ENCODE peak calls at places on chromosomes 1 and 21, in five cellular contexts. B is GM10248, S is foreskin fibroblast, K is brain microvascular endothelial cell, G is endothelial cell. M is an unnamed sample.

GRCh38 chr1:39609618-39610331 is 29.7 kb downstream of the HEYL start:
- DNase-seq in B (peak), S (peak), K (no peak), G (peak), M (no peak)

GRCh38 chr21:44706026-44706705 is 5.2 kb downstream of the TSPEAR start:
- DNase-seq in B (no peak), S (no peak), K (no peak), G (no peak), M (no peak)

GRCh38 chr1:150150511-150151021 is 850 bp downstream of the PLEKHO1 start:
- DNase-seq in B (no peak), S (no peak), K (no peak), G (peak), M (no peak)

GRCh38 chr1:207828485-207829158 is 76.8 kb downstream of the CD46 start:
- DNase-seq in B (peak), S (peak), K (peak), G (peak), M (peak)

GRCh38 chr1:177585492-177586220 is 384.2 kb downstream of the SEC16B start:
- DNase-seq in B (no peak), S (peak), K (no peak), G (no peak), M (no peak)

GRCh38 chr1:121558514-121558913 is 373.7 kb downstream of the SRGAP2C start:
- DNase-seq in B (no peak), S (peak), K (peak), G (no peak), M (peak)

GRCh38 chr1:89382479-89382878 is 18.6 kb downstream of the GBP6 start:
- DNase-seq in B (no peak), S (no peak), K (no peak), G (no peak), M (no peak)

GRCh38 chr1:234655328-234656069 is 45.5 kb upstream of the IRF2BP2 start:
- DNase-seq in B (no peak), S (no peak), K (no peak), G (no peak), M (no peak)

GRCh38 chr1:106746448-106747085 is 309.9 kb upstream of the PRMT6 start:
- DNase-seq in B (no peak), S (no peak), K (no peak), G (no peak), M (no peak)

GRCh38 chr1:11796036-11796828 is 9.5 kb downstream of the MTHFR start:
- DNase-seq in B (no peak), S (peak), K (peak), G (no peak), M (no peak)

GRCh38 chr21:31354604-31355443 is 10.8 kb upstream of the TIAM1 start:
- DNase-seq in B (no peak), S (peak), K (peak), G (no peak), M (no peak)

GRCh38 chr1:237788069-237788468 is 102.7 kb downstream of the ZP4 start:
- DNase-seq in B (no peak), S (no peak), K (no peak), G (no peak), M (no peak)

GRCh38 chr1:199956005-199956404 is 71.5 kb upstream of the NR5A2 start:
- DNase-seq in B (no peak), S (no peak), K (no peak), G (no peak), M (no peak)

GRCh38 chr1:154556422-154556821 is 2.0 kb downstream of the UBE2Q1 start:
- DNase-seq in B (no peak), S (no peak), K (no peak), G (no peak), M (no peak)

GRCh38 chr1:227793948-227794812 is 21.3 kb upstream of the PRSS38 start:
- DNase-seq in B (peak), S (peak), K (peak), G (no peak), M (peak)

GRCh38 chr1:236471653-236472052 is 52.1 kb upstream of the LGALS8 start:
- DNase-seq in B (no peak), S (no peak), K (no peak), G (no peak), M (no peak)

GRCh38 chr1:81305997-81306452 is 494.7 kb upstream of the ADGRL2 start:
- DNase-seq in B (no peak), S (peak), K (peak), G (no peak), M (peak)

GRCh38 chr1:198185101-198185500 is 28.3 kb downstream of the NEK7 start:
- DNase-seq in B (no peak), S (no peak), K (no peak), G (no peak), M (no peak)

GRCh38 chr1:58231204-58231603 is 315.3 kb downstream of the OMA1 start:
- DNase-seq in B (no peak), S (no peak), K (no peak), G (no peak), M (no peak)

GRCh38 chr1:109499661-109500536 is 6.0 kb downstream of the CYB561D1 start:
- DNase-seq in B (peak), S (peak), K (peak), G (peak), M (no peak)

GRCh38 chr1:174964261-174964984 is 35.3 kb upstream of the CACYBP start:
- DNase-seq in B (no peak), S (no peak), K (no peak), G (no peak), M (no peak)

GRCh38 chr1:154791292-154792278 is 78.5 kb downstream of the KCNN3 start:
- DNase-seq in B (peak), S (peak), K (peak), G (no peak), M (no peak)

GRCh38 chr1:183676515-183677189 is 23.5 kb upstream of the APOBEC4 start:
- DNase-seq in B (no peak), S (peak), K (peak), G (no peak), M (no peak)

GRCh38 chr21:39633043-39633442 is 20.3 kb downstream of the B3GALT5 start:
- DNase-seq in B (no peak), S (peak), K (peak), G (no peak), M (no peak)

GRCh38 chr1:186753241-186753640 is 73.0 kb upstream of the PTGS2 start:
- DNase-seq in B (no peak), S (no peak), K (no peak), G (no peak), M (no peak)

GRCh38 chr1:165424454-165425283 is 20.3 kb downstream of the RXRG start:
- DNase-seq in B (no peak), S (no peak), K (no peak), G (no peak), M (no peak)

GRCh38 chr1:197210426-197210825 is 57.6 kb upstream of the CRB1 start:
- DNase-seq in B (no peak), S (no peak), K (no peak), G (no peak), M (no peak)

GRCh38 chr21:35616090-35616489 is 444.2 kb downstream of the SETD4 start:
- DNase-seq in B (no peak), S (peak), K (peak), G (no peak), M (peak)

GRCh38 chr1:235876292-235876914 is 9.7 kb upstream of the LYST start:
- DNase-seq in B (no peak), S (no peak), K (no peak), G (no peak), M (no peak)

GRCh38 chr1:208239518-208240381 is 4.4 kb downstream of the PLXNA2 start:
- DNase-seq in B (no peak), S (no peak), K (no peak), G (no peak), M (no peak)

GRCh38 chr1:244044423-244044822 is 6.7 kb upstream of the ZBTB18 start:
- DNase-seq in B (no peak), S (no peak), K (no peak), G (no peak), M (no peak)

GRCh38 chr1:1918901-1919303 is at the start of gene TMEM52:
- DNase-seq in B (no peak), S (no peak), K (no peak), G (no peak), M (no peak)
- TF ChIP-seq CTCF in B (no peak), S (no peak), K (no peak), G (no peak), M (no peak)

DNA sequence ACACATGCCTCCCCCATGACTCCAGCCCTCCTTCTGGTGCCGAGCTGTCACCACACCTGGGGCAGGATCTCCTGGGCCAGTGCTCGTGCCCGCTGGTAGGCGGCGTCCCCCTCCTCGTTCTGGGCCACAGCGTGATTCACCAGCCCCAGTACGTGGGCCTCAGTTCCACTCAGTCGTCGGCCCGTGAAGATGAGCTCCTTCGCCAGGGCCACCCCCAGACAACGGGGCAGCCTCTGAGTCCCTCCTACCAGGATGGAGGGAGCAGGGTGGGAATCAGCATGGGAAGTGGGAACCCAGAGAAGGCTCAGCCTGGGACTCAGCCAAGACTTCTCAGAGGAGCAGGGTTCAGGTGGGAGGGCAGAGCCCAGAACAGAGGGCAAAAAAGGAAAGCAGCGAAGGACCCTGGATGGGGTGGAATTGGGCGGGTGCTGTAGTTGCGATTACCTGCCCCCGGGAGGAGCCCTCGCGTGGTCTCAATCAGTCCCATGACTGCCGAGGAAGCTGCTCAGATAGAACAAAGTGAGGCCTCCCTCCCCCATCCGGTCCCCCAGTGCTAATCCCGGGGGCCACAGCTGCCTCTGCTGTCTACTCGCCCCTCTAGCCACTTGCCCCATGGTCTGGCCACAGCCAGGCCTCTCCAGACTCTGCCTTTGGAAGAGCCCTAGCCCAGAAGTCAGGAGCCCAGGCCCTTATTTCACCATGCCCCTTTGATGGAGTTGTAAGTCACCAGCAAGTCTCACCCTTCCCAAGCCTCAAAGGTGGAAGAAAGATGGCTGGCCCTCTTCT is 16.8 kb downstream of the ECHDC2 start:
- DNase-seq in B (peak), S (no peak), K (peak), G (peak), M (no peak)
- TF ChIP-seq CTCF in B (peak), S (peak), K (peak), G (peak), M (peak)

GRCh38 chr1:214344897-214345296 is 63.9 kb downstream of the SMYD2 start:
- DNase-seq in B (no peak), S (no peak), K (no peak), G (no peak), M (no peak)

GRCh38 chr1:214337536-214337935 is 56.6 kb downstream of the SMYD2 start:
- DNase-seq in B (no peak), S (no peak), K (peak), G (no peak), M (peak)

GRCh38 chr1:214341459-214341858 is 60.5 kb downstream of the SMYD2 start:
- DNase-seq in B (no peak), S (no peak), K (no peak), G (no peak), M (no peak)

GRCh38 chr1:214338212-214338611 is 57.3 kb downstream of the SMYD2 start:
- DNase-seq in B (no peak), S (no peak), K (no peak), G (no peak), M (no peak)

DNA sequence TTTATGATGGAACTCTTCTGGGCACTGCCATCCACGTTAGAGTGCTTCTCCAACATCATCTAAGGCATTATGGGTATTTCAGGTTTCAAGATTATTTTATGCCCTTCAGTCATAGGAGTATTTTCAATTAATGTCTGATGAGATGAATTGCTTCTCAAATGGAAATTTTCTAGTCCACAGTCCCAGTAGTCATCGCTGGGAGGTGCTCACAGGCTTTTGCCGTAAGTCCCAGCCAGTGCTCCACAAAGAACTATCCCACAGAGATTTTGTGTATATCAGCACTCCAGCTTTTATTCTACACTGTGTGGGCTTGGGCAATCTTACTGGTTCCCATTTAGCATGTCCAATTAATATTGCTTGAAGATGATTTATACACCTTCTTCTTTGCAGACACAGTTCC is 61.0 kb downstream of the SMYD2 start:
- DNase-seq in B (no peak), S (no peak), K (no peak), G (no peak), M (no peak)
- TF ChIP-seq CTCF in B (no peak), S (no peak), K (peak), G (no peak), M (peak)

DNA sequence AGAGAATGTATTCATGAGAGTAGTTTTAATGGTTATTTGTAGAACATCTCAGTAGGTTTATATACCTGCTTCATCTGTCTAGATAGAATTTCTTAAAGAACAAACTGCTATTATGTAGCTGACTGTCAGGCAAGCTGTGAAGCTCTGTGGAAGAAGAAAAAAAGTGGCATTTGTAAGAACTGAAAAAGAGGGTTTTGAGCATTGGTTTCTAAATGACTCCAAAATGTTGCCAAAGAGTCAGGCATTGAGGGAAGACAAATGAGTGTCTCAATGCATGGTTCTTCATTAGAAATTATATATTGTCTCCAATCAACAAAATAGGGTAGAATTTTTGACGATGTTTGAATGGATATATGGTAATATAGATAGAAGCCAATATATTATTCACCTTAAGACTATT is 1276.1 kb downstream of the KCNT2 start:
- DNase-seq in B (no peak), S (no peak), K (no peak), G (no peak), M (no peak)
- TF ChIP-seq CTCF in B (no peak), S (no peak), K (no peak), G (no peak), M (no peak)

DNA sequence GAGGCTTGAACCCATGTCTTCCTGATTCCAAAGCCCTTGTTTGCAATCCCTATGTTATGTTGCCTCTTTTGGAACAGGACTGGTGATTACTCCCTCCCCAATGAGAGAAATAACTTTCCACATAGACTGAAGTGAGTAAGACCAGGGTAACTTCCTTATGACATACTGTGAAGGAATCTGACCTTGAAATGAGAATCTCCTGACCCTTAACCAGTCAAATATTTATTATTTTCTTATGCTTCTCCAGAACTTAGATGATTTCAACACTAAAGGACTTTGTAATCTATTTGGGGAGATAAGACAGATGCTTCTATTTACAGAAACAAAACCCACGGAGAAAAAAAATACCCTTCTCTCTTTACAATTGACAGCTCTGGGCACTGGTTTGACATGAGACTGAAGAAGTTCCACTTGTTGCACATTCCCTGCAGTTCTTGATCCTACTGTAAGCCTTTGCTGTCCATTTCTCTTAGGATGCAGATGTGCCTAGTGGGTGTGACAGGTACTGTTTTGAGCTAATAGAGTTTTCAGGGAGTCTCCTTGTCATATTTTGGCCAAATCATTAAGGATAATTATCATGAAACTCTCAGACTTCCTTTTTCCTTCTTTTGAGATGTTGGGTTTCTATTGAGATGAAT is 3.9 kb upstream of the RPTN start:
- DNase-seq in B (no peak), S (peak), K (peak), G (no peak), M (peak)
- TF ChIP-seq CTCF in B (no peak), S (no peak), K (peak), G (no peak), M (no peak)

DNA sequence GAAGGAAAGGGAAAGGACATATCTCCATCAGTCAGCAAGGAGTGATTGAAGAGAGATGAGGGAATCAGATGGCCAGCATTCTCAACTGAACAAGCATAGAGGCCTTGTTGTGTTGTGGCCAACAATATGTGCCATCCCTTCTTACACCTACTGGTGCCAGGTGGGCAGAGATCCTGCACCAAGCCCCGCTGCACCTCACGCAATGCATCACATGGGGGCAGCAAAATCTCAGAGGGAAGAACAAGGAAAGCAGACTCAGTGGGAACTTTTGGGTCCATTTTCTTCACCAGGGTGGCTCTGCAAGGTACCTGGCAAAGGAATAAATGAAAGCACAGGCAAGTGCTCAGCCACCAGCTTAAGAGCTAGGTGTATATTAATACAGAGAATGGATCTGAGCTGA is 33.2 kb downstream of the HSD3B2 start:
- DNase-seq in B (no peak), S (no peak), K (no peak), G (peak), M (no peak)
- TF ChIP-seq CTCF in B (no peak), S (no peak), K (no peak), G (no peak), M (no peak)

DNA sequence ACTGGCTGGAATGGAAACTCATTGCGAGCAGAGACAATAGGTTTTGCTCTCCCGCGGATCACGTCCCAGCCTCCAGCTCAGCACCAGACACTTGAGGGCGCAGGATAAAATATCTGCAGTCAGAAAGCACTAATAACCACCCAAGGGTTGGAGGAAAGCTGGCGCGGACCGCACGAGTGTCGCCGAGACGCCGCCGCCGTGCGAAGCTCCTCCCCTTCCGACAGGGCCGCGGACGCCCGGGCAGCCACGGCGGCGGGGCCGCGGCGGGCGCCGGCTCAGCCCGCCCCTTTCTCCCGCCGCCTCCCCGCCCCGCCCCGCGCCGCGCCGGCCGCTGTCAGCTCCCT is at the start of gene CMPK1:
- DNase-seq in B (peak), S (peak), K (peak), G (peak), M (peak)
- TF ChIP-seq CTCF in B (peak), S (no peak), K (peak), G (no peak), M (peak)

DNA sequence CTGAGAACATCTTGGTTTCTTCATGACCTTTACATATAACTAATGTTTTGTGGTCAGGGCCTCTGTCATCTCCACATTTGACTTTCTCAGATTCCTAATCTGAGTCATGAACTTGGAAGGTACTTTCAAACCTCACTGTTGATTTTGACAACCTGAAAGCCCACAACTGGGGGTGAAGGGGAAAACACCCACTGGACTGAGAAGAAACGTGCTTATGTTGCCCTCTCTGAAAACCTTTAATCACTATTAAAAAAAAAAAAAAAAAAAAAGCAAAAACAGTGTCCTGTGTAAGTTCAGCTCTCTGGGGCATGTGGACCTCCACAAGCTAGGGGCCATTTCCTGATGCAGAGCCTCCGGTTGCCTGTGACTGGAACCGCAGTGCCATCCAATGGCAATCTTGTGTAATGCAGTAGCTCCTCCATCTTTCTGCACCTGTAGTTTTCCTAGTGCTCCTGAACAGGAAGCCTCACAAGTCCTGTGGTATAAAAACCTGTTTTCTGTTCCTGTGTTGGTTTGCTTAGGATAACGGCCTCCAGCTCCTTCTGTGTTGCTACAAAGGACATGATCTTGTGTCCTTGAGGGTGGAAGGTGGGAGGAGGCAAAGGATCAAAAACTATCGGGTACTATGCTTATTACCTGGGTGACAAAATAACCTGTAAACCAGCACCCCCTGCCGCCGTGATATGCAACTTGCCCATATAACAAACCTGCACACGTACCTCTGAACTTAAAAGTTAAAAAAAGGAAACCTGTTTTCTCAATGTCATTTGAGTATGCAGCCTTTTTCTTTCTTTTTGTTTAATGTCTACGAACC is 124.5 kb downstream of the ZNF648 start:
- DNase-seq in B (peak), S (no peak), K (no peak), G (peak), M (no peak)
- TF ChIP-seq CTCF in B (peak), S (no peak), K (peak), G (peak), M (no peak)